ENCODE peak calls at places on chromosomes 13 and 19, in four cellular contexts. C, T, P and S are unnamed samples.

GRCh38 chr19:52716578-52716977 is 18.3 kb downstream of the ZNF611 start:
- DNase-seq in P (no peak), T (no peak), C (no peak), S (no peak)

GRCh38 chr13:40668335-40668734 is 1.9 kb upstream of the FOXO1 start:
- DNase-seq in P (no peak), T (peak), C (peak), S (no peak)

GRCh38 chr19:2867025-2867991 is at the start of gene ZNF556:
- DNase-seq in T (no peak), P (no peak), C (no peak), S (no peak)

GRCh38 chr19:15177269-15178116 is 23.3 kb downstream of the NOTCH3 start:
- DNase-seq in P (peak), C (peak), T (peak), S (peak)

GRCh38 chr19:17889609-17890214 is 18.0 kb downstream of the SLC5A5 start:
- DNase-seq in C (no peak), P (no peak), T (no peak), S (no peak)

GRCh38 chr19:49843265-49843664 is 7.7 kb upstream of the PTOV1 start:
- DNase-seq in T (no peak), C (no peak), P (no peak), S (no peak)

GRCh38 chr13:48531416-48532145 is 1.3 kb downstream of the RCBTB2 start:
- DNase-seq in P (peak), T (no peak), C (no peak), S (peak)

GRCh38 chr19:3881272-3882040 is 971 bp downstream of the ATCAY start:
- DNase-seq in T (no peak), P (no peak), C (no peak), S (no peak)

GRCh38 chr13:51541809-51542258 is 42.4 kb upstream of the WDFY2 start:
- DNase-seq in P (no peak), T (no peak), C (no peak), S (no peak)

GRCh38 chr19:43747557-43748204 is 7.1 kb downstream of the SMG9 start:
- DNase-seq in T (no peak), P (no peak), C (no peak), S (no peak)

GRCh38 chr13:40384976-40385857 is 281.2 kb downstream of the FOXO1 start:
- DNase-seq in C (no peak), T (no peak), P (no peak), S (peak)

DNA sequence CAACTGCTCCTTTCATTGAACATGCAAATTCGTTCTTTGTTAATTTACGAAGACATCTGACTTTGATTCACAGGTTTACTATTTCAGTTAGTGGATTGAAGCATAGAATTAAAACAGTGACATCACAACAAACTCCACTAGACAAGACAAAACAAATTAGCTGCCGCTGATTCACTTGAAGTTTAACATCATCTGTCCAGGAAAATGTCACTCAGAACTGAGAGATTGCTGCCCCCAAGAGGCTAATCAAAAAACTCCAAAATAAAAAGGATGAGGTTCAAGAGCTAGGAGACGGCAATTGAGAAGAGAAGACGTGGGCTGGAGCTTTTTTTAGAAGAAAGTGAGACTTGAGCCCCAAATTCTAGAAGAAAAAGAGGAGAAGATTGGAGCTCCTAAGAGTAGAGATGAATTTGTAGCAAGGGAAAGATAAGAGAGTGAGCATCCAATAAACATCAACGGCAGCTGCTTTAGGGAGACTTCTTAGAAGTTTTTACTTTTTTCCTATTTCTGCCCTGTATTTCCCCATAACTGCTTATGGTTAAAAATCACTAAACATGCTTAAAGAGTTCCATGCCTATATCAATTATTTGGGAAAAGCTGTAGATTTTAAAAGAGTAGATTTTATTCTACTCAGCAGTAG is 40.8 kb upstream of the TPP2 start:
- DNase-seq in C (no peak), P (peak), T (no peak), S (no peak)
- TF ChIP-seq CTCF in C (peak), P (peak), T (no peak), S (peak)

GRCh38 chr19:53907690-53908089 is 1.4 kb upstream of the CACNG7 start:
- DNase-seq in C (no peak), T (no peak), P (no peak), S (no peak)
- H3K4me3 ChIP-seq in C (no peak), T (no peak), P (no peak), S (no peak)

GRCh38 chr13:33776510-33776909 is 41.4 kb upstream of the RFC3 start:
- DNase-seq in P (no peak), T (no peak), C (no peak), S (no peak)
- TF ChIP-seq CTCF in P (no peak), T (no peak), C (no peak), S (no peak)

GRCh38 chr19:6198896-6199239 is 63.4 kb downstream of the ACSBG2 start:
- DNase-seq in T (no peak), P (no peak), C (no peak), S (no peak)

GRCh38 chr19:6199240-6199983 is 63.9 kb downstream of the ACSBG2 start:
- DNase-seq in T (peak), C (peak), P (peak), S (peak)

GRCh38 chr19:6209233-6209632 is 70.5 kb downstream of the MLLT1 start:
- DNase-seq in C (no peak), P (no peak), T (no peak), S (no peak)

GRCh38 chr19:6204866-6205723 is 69.6 kb downstream of the ACSBG2 start:
- DNase-seq in P (no peak), C (no peak), T (no peak), S (no peak)

DNA sequence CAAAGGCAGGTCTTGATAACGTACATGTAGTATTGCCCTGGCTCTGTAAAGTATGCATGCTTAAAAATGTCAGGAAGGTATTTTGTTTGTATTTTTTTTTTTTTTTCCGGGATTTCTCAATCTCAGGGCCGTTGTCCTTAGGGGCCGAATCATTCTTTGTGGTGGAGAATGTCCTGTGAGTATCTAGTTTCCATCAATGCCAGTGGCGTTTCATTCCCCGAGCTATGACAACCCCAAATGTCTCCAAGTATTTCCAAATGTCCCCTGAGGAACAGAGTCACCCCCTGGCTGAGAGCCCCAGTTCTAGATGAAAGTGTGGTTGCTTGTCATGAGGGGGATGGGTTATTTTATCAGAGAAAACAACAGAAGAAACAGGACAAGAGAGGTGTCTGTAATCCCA is 68.7 kb downstream of the ACSBG2 start:
- DNase-seq in P (no peak), T (no peak), C (no peak), S (no peak)
- H3K4me3 ChIP-seq in P (no peak), T (no peak), C (no peak), S (no peak)